ENCODE peak calls at places on chromosomes 12 and 14, in ten cellular contexts. T is sigmoid colon, C is iPS DF 6.9, W is gastrocnemius medialis, B is stomach, Q is lung, V is tibial artery, Z is brain microvascular endothelial cell, E is kidney, G is right atrium auricular region. O is an unnamed sample.

GRCh38 chr12:124814741-124815613 is 48.7 kb downstream of the SCARB1 start:
- DNase-seq in T (no peak), C (no peak), W (no peak), B (no peak), Q (no peak), V (peak; percentile 49), Z (no peak), E (no peak), G (no peak), O (no peak)

GRCh38 chr12:66929121-66929520 is 250.2 kb upstream of the GRIP1 start:
- DNase-seq in T (no peak), C (no peak), W (no peak), B (no peak), Q (no peak), V (no peak), Z (no peak), E (no peak), G (no peak), O (no peak)

GRCh38 chr12:115208098-115208497 is 524.1 kb upstream of the TBX3 start:
- DNase-seq in T (no peak), C (no peak), W (no peak), B (no peak), Q (no peak), V (no peak), Z (no peak), E (no peak), G (no peak), O (no peak)

GRCh38 chr14:22012452-22012851 is 338.8 kb upstream of the OR4E1 start:
- DNase-seq in T (no peak), C (no peak), W (no peak), B (no peak), Q (no peak), V (no peak), Z (no peak), E (no peak), G (no peak), O (no peak)

GRCh38 chr14:25042362-25043299 is 7.3 kb downstream of the STXBP6 start:
- DNase-seq in T (no peak), C (no peak), W (no peak), B (no peak), Q (no peak), V (no peak), Z (peak; percentile 17), E (no peak), G (no peak), O (no peak)

GRCh38 chr14:100906420-100906819 is 2.9 kb upstream of the RTL1 start:
- DNase-seq in T (peak; percentile 57), C (no peak), W (no peak), B (no peak), Q (no peak), V (no peak), Z (no peak), E (no peak), G (no peak), O (no peak)

GRCh38 chr12:10395390-10395998 is 5.7 kb upstream of the KLRK1 start:
- DNase-seq in T (peak; percentile 71), C (no peak), W (peak; percentile 15), B (peak; percentile 31), Q (no peak), V (peak; percentile 25), Z (peak; percentile 88), E (no peak), G (no peak), O (peak; percentile 91)

GRCh38 chr14:28762290-28762948 is 4.2 kb upstream of the FOXG1 start:
- DNase-seq in T (no peak), C (no peak), W (no peak), B (no peak), Q (no peak), V (no peak), Z (no peak), E (no peak), G (no peak), O (no peak)

GRCh38 chr14:101174980-101175606 is 271.6 kb upstream of the RTL1 start:
- DNase-seq in T (no peak), C (no peak), W (no peak), B (no peak), Q (no peak), V (no peak), Z (no peak), E (no peak), G (peak; percentile 51), O (no peak)

GRCh38 chr12:116135209-116135930 is 142.1 kb downstream of the MED13L start:
- DNase-seq in T (no peak), C (no peak), W (no peak), B (no peak), Q (no peak), V (no peak), Z (peak; percentile 67), E (no peak), G (no peak), O (peak; percentile 81)

GRCh38 chr12:66861157-66861750 is 182.4 kb upstream of the GRIP1 start:
- DNase-seq in T (peak; percentile 63), C (peak; percentile 58), W (no peak), B (peak; percentile 65), Q (peak; percentile 48), V (peak; percentile 58), Z (peak; percentile 60), E (peak; percentile 57), G (peak; percentile 76), O (peak; percentile 33)

GRCh38 chr14:84825481-84825880 is 704.5 kb upstream of the FLRT2 start:
- DNase-seq in T (no peak), C (no peak), W (no peak), B (no peak), Q (no peak), V (no peak), Z (peak; percentile 24), E (no peak), G (no peak), O (peak; percentile 63)

GRCh38 chr12:105369014-105369413 is 38.5 kb downstream of the C12orf75 start:
- DNase-seq in T (no peak), C (no peak), W (no peak), B (no peak), Q (no peak), V (no peak), Z (peak; percentile 42), E (no peak), G (no peak), O (peak; percentile 45)

GRCh38 chr14:99240512-99241313 is 31.3 kb downstream of the BCL11B start:
- DNase-seq in T (no peak), C (no peak), W (no peak), B (no peak), Q (no peak), V (no peak), Z (no peak), E (no peak), G (no peak), O (no peak)

GRCh38 chr14:99241314-99242035 is 30.5 kb downstream of the BCL11B start:
- DNase-seq in T (no peak), C (no peak), W (no peak), B (no peak), Q (no peak), V (no peak), Z (no peak), E (no peak), G (no peak), O (no peak)

GRCh38 chr14:99244299-99244959 is 27.6 kb downstream of the BCL11B start:
- DNase-seq in T (no peak), C (no peak), W (no peak), B (no peak), Q (no peak), V (no peak), Z (no peak), E (no peak), G (no peak), O (no peak)

GRCh38 chr14:99242816-99243795 is 28.9 kb downstream of the BCL11B start:
- DNase-seq in T (no peak), C (no peak), W (no peak), B (no peak), Q (no peak), V (no peak), Z (no peak), E (no peak), G (no peak), O (no peak)

GRCh38 chr14:99242238-99242637 is 29.8 kb downstream of the BCL11B start:
- DNase-seq in T (no peak), C (no peak), W (no peak), B (no peak), Q (no peak), V (no peak), Z (no peak), E (no peak), G (no peak), O (no peak)
- H3K4me3 ChIP-seq in T (no peak overlapping the region), C (no peak overlapping the region), W (no peak overlapping the region), B (no peak overlapping the region), Q (no peak overlapping the region), V (no peak overlapping the region), Z (no peak overlapping the region), E (no peak overlapping the region), G (no peak overlapping the region), O (no peak overlapping the region)

DNA sequence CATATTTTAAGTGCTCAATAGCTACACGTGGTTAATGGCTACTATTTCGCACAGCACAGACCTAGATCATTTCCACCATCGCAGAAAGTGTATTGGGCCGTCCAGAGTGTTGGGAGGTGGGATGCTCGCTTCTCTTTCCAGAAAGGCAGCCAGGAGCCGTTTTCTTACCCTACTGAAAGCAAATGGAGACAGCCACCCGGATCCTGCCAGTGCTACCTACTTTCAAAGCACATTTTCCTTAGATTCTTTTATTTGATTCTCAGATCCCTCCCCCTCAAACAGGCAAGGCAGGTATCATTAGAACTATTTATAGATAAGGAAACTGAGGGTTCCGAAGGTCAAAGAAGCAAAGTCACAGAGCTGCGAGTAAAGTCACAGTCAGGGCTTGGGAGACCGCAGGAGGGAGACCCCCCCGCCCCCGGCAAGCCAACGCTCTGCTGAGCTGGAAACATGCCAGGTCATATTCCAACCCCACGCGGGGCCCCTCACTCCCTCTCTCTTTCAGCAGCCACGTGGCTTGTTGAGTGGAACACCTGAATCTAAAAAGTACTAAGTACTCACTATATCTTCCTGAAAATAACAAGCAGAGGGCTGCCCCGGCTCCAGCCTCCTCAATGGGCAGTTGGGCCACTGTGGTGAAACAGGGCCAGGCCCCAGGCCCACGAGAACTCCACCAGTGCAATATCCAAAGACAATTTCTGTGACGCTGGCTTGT is 36.2 kb downstream of the PRIMA1 start:
- DNase-seq in T (no peak), C (no peak), W (no peak), B (no peak), Q (no peak), V (no peak), Z (no peak), E (no peak), G (no peak), O (no peak)
- H3K27ac ChIP-seq in T (peak overlapping the region; percentile 55), C (no peak overlapping the region), W (no peak overlapping the region), B (peak overlapping the region; percentile 9), Q (no peak overlapping the region), V (no peak overlapping the region), Z (no peak overlapping the region), E (no peak overlapping the region), G (peak overlapping the region; percentile 8), O (no peak overlapping the region)

DNA sequence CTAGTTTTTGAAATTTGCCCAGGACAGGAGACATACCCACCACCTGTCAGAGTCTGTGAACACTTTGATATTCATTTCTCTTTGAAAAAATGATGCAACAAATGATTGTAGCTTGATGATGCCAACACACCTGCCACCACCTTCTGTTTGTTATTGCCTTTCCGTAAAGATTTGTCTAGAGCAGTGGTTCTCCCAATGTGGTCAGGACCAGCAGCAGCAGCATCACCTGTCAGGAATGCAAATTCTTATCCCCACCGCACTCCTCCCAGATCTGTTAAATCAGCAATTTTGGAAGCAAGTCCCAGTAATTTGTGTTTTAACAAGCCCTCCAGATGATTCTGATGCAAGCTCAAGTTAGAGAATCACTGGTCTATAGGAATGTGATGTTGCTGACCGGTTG is 9.9 kb downstream of the CCDC175 start:
- DNase-seq in T (no peak), C (no peak), W (no peak), B (no peak), Q (no peak), V (no peak), Z (no peak), E (no peak), G (no peak), O (peak; percentile 25)
- H3K4me3 ChIP-seq in T (no peak overlapping the region), C (no peak overlapping the region), W (no peak overlapping the region), B (no peak overlapping the region), Q (no peak overlapping the region), V (no peak overlapping the region), Z (no peak overlapping the region), E (no peak overlapping the region), G (no peak overlapping the region), O (no peak overlapping the region)

GRCh38 chr14:31442284-31442683 is 15.0 kb downstream of the DTD2 start:
- DNase-seq in T (no peak), C (no peak), W (no peak), B (no peak), Q (no peak), V (no peak), Z (no peak), E (no peak), G (no peak), O (no peak)
- H3K27ac ChIP-seq in T (peak overlapping the region; percentile 51), C (no peak overlapping the region), W (no peak overlapping the region), B (no peak overlapping the region), Q (no peak overlapping the region), V (peak overlapping the region; percentile 72), Z (peak overlapping the region; percentile 53), E (no peak overlapping the region), G (no peak overlapping the region), O (no peak overlapping the region)